ENCODE peak calls at places on chromosomes 4 and X, in six cellular contexts. Z is IMR-90, G is mesenchymal stem cell, R is neuronal stem cell, A is H1, Q is trophoblast cell. X is an unnamed sample. For H3K4me1, the result is how much of the 10 kb centered on the place peaks cover.

GRCh38 chr4:47668810-47669408 is 169.0 kb downstream of the CORIN start:
- DNase-seq in Z (peak), G (peak), R (peak), A (no peak), Q (peak), X (no peak)

GRCh38 chr4:139229534-139230039 is 50.4 kb downstream of the MGARP start:
- DNase-seq in Z (peak), G (peak), R (no peak), A (no peak), Q (peak), X (no peak)

GRCh38 chr4:125719987-125720386 is 405.2 kb downstream of the FAT4 start:
- DNase-seq in Z (peak), G (peak), R (no peak), A (no peak), Q (no peak), X (no peak)

GRCh38 chr4:94532016-94532789 is 80.5 kb downstream of the PDLIM5 start:
- DNase-seq in Z (peak), G (peak), R (no peak), A (no peak), Q (peak), X (no peak)

GRCh38 chrX:1933964-1934363 is 319.1 kb downstream of the ASMT start:
- DNase-seq in Z (no peak), G (no peak), R (no peak), A (no peak), Q (no peak), X (no peak)

GRCh38 chr4:140031706-140032105 is 122.3 kb downstream of the MAML3 start:
- DNase-seq in Z (no peak), G (no peak), R (no peak), A (no peak), Q (no peak), X (no peak)

GRCh38 chr4:121650741-121651140 is 46.0 kb downstream of the ANXA5 start:
- DNase-seq in Z (no peak), G (no peak), R (no peak), A (no peak), Q (no peak), X (no peak)

GRCh38 chrX:32041181-32041580 is 969.3 kb upstream of the FTHL17 start:
- DNase-seq in Z (no peak), G (no peak), R (no peak), A (no peak), Q (no peak), X (no peak)

GRCh38 chrX:38672646-38673045 is 111.3 kb downstream of the TSPAN7 start:
- DNase-seq in Z (no peak), G (no peak), R (no peak), A (no peak), Q (no peak), X (no peak)

GRCh38 chr4:109560687-109561452 is 824 bp downstream of the MCUB start:
- DNase-seq in Z (peak), G (peak), R (peak), A (peak), Q (peak), X (peak)
- H3K4me1 ChIP-seq in Z (under half), G (under half), R (under half), A (under half), Q (under half), X (under half)

GRCh38 chrX:27889878-27890277 is 82.1 kb downstream of the MAGEB10 start:
- DNase-seq in Z (no peak), G (no peak), R (no peak), A (no peak), Q (no peak), X (no peak)
- H4K91ac ChIP-seq in Z (no peak), G (no peak), R (no peak), A (no peak), Q (no peak), X (no peak)

GRCh38 chr4:169202143-169202699 is 68.5 kb downstream of the SH3RF1 start:
- DNase-seq in Z (no peak), G (no peak), R (no peak), A (no peak), Q (no peak), X (no peak)
- H3K4me1 ChIP-seq in Z (under half), G (under half), R (under half), A (under half), Q (under half), X (under half)

GRCh38 chrX:108068121-108068520 is 23.2 kb downstream of the PSMD10 start:
- DNase-seq in Z (no peak), G (no peak), R (no peak), A (no peak), Q (no peak), X (no peak)

GRCh38 chrX:108064001-108064400 is 19.1 kb downstream of the VSIG1 start:
- DNase-seq in Z (no peak), G (no peak), R (no peak), A (no peak), Q (no peak), X (no peak)

GRCh38 chrX:108064613-108065012 is 19.7 kb downstream of the VSIG1 start:
- DNase-seq in Z (no peak), G (no peak), R (no peak), A (no peak), Q (no peak), X (no peak)
- H4K91ac ChIP-seq in Z (no peak), G (no peak), R (no peak), A (no peak), Q (no peak), X (no peak)

DNA sequence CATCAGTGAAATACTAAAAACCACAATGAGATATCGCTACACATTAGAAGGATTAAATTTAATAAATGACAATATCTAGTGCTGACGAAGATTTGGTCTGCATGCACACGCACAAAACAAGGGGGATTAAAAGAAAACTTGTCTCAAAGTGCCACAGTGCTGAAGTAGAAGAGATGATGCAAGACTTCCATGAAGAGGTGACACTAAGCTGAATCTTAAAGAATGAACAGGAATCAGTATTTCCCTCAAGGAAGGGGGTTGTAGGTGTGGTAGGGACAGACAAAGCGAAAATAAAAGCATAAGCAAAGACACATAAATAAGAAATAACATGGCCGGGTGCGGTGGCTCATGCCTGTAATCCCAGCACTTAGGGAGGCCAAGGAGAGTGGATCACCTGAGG is 33.5 kb downstream of the CNOT6L start:
- DNase-seq in Z (no peak), G (no peak), R (no peak), A (no peak), Q (no peak), X (no peak)
- H3K4me1 ChIP-seq in Z (under half), G (under half), R (under half), A (under half), Q (under half), X (under half)

GRCh38 chr4:165192956-165193355 is 14.4 kb upstream of the KLHL2 start:
- DNase-seq in Z (no peak), G (no peak), R (no peak), A (no peak), Q (no peak), X (no peak)

GRCh38 chr4:165192500-165192898 is 14.9 kb upstream of the KLHL2 start:
- DNase-seq in Z (no peak), G (no peak), R (no peak), A (no peak), Q (no peak), X (no peak)

GRCh38 chr4:165190591-165191212 is 16.7 kb upstream of the KLHL2 start:
- DNase-seq in Z (no peak), G (no peak), R (no peak), A (no peak), Q (no peak), X (no peak)

GRCh38 chr4:165191253-165191652 is 16.1 kb upstream of the KLHL2 start:
- DNase-seq in Z (no peak), G (no peak), R (no peak), A (no peak), Q (no peak), X (no peak)

GRCh38 chr4:165191814-165192499 is 15.4 kb upstream of the KLHL2 start:
- DNase-seq in Z (no peak), G (no peak), R (no peak), A (no peak), Q (no peak), X (no peak)
- H4K91ac ChIP-seq in Z (no peak), G (no peak), R (no peak), A (no peak), Q (no peak), X (no peak)

GRCh38 chr4:128387600-128388351 is 100.2 kb upstream of the PGRMC2 start:
- DNase-seq in Z (peak), G (peak), R (no peak), A (no peak), Q (peak), X (no peak)

GRCh38 chr4:128388352-128388630 is 100.7 kb upstream of the PGRMC2 start:
- DNase-seq in Z (no peak), G (peak), R (no peak), A (no peak), Q (peak), X (no peak)

GRCh38 chr4:128385683-128386304 is 98.2 kb upstream of the PGRMC2 start:
- DNase-seq in Z (peak), G (peak), R (no peak), A (no peak), Q (peak), X (no peak)

GRCh38 chr4:128385199-128385598 is 97.6 kb upstream of the PGRMC2 start:
- DNase-seq in Z (no peak), G (no peak), R (no peak), A (no peak), Q (peak), X (no peak)

GRCh38 chr4:128386761-128387599 is 99.4 kb upstream of the PGRMC2 start:
- DNase-seq in Z (peak), G (peak), R (no peak), A (no peak), Q (peak), X (no peak)
- H3K4me1 ChIP-seq in Z (under half), G (under half), R (under half), A (under half), Q (under half), X (under half)

GRCh38 chr4:7733201-7733600 is 206.5 kb downstream of the AFAP1 start:
- DNase-seq in Z (no peak), G (no peak), R (no peak), A (no peak), Q (peak), X (no peak)

GRCh38 chr4:7734651-7735260 is 204.9 kb downstream of the AFAP1 start:
- DNase-seq in Z (no peak), G (no peak), R (no peak), A (no peak), Q (no peak), X (no peak)

GRCh38 chr4:7735395-7735794 is 204.3 kb downstream of the AFAP1 start:
- DNase-seq in Z (no peak), G (no peak), R (no peak), A (no peak), Q (no peak), X (no peak)

GRCh38 chr4:7733801-7734650 is 205.6 kb downstream of the AFAP1 start:
- DNase-seq in Z (no peak), G (no peak), R (no peak), A (no peak), Q (no peak), X (no peak)

GRCh38 chr4:7732263-7732662 is 207.4 kb downstream of the AFAP1 start:
- DNase-seq in Z (no peak), G (no peak), R (no peak), A (no peak), Q (no peak), X (no peak)
- H4K91ac ChIP-seq in Z (no peak), G (no peak), R (no peak), A (no peak), Q (no peak), X (no peak)

DNA sequence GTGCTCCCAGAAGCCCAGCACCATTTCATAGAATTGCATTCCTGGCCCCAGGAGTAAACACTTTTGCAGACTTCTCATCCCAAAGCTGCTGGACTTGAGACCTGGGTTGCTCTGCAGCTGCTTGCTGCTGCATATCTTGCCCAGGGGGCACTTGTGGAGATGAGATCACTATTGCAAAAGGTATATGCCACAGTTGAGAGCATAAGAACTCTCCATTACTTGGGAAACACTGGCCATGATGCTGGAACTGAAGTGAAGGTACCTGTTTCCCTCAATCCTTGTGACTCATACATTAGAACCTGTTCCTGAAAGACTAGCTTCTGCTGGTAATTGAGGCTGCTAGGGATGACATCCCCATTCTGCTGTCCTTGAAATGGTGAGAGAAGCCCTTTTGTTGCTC is 43.1 kb upstream of the WDR1 start:
- DNase-seq in Z (no peak), G (no peak), R (no peak), A (no peak), Q (peak), X (no peak)
- H3K4me1 ChIP-seq in Z (under half), G (under half), R (under half), A (under half), Q (under half), X (under half)

X was measured in H9.